ENCODE peak calls at places on chromosome 11, in eight cellular contexts. R is AG04450, S is adrenal gland, M is body of pancreas, Q is neural progenitor cell, J is fibroblast of villous mesenchyme, H is fibroblast of the aortic adventitia, I is NCI-H2081. Y is an unnamed sample.

GRCh38 chr11:108788565-108789199 is 123.8 kb downstream of the DDX10 start:
- DNase-seq in R (no peak), S (no peak), M (no peak), Q (peak; percentile 35), J (peak; percentile 51), H (peak; percentile 59), I (no peak), Y (no peak)

GRCh38 chr11:119206512-119207299 is 567 bp downstream of the CBL start:
- DNase-seq in R (no peak), S (peak; percentile 35), M (peak; percentile 42), Q (peak; percentile 75), J (peak; percentile 30), H (no peak), I (peak; percentile 33), Y (peak; percentile 73)

GRCh38 chr11:13384837-13385417 is 78.1 kb downstream of the BTBD10 start:
- DNase-seq in R (peak; percentile 41), S (peak; percentile 25), M (peak; percentile 23), Q (peak; percentile 67), J (peak; percentile 45), H (peak; percentile 65), I (peak; percentile 41), Y (peak; percentile 62)

GRCh38 chr11:9069861-9070470 is 21.4 kb downstream of the SCUBE2 start:
- DNase-seq in R (no peak), S (no peak), M (no peak), Q (no peak), J (no peak), H (no peak), I (no peak), Y (no peak)

GRCh38 chr11:117979481-117980211 is 6.5 kb upstream of the IL10RA start:
- DNase-seq in R (no peak), S (no peak), M (peak; percentile 57), Q (no peak), J (no peak), H (no peak), I (no peak), Y (peak; percentile 49)

GRCh38 chr11:45354976-45355705 is 69.0 kb upstream of the SYT13 start:
- DNase-seq in R (no peak), S (peak; percentile 82), M (peak; percentile 88), Q (peak; percentile 94), J (peak; percentile 45), H (peak; percentile 62), I (peak; percentile 89), Y (peak; percentile 91)

GRCh38 chr11:78063440-78064181 is at the start of gene THRSP:
- DNase-seq in R (no peak), S (peak; percentile 78), M (no peak), Q (no peak), J (no peak), H (no peak), I (no peak), Y (no peak)

GRCh38 chr11:13928566-13929251 is 33.8 kb upstream of the SPON1 start:
- DNase-seq in R (no peak), S (peak; percentile 24), M (peak; percentile 10), Q (no peak), J (peak; percentile 91), H (peak; percentile 77), I (no peak), Y (peak; percentile 16)

GRCh38 chr11:133824593-133824992 is 20.7 kb downstream of the SPATA19 start:
- DNase-seq in R (no peak), S (no peak), M (no peak), Q (no peak), J (no peak), H (no peak), I (no peak), Y (no peak)

GRCh38 chr11:9601041-9601875 is 27.8 kb downstream of the WEE1 start:
- DNase-seq in R (peak; percentile 72), S (peak; percentile 22), M (peak; percentile 34), Q (no peak), J (peak; percentile 65), H (peak; percentile 34), I (no peak), Y (peak; percentile 92)

GRCh38 chr11:70435361-70435760 is 37.0 kb downstream of the CTTN start:
- DNase-seq in R (no peak), S (no peak), M (no peak), Q (no peak), J (no peak), H (no peak), I (no peak), Y (no peak)

GRCh38 chr11:11993814-11994213 is 14.6 kb downstream of the DKK3 start:
- DNase-seq in R (no peak), S (peak; percentile 88), M (no peak), Q (peak; percentile 15), J (peak; percentile 85), H (peak; percentile 61), I (no peak), Y (no peak)